ENCODE peak calls at places on chromosomes 1 and 21, in six cellular contexts. One of them, this sample, is unnamed.

GRCh38 chr1:218904401-218904800 is 269.3 kb upstream of the LYPLAL1 start:
- DNase-seq in body of pancreas: no peak
- DNase-seq in lower lobe of right lung: no peak
- DNase-seq in upper lobe of right lung: no peak
- DNase-seq in IMR-90: no peak
- DNase-seq in GM23338: no peak
- DNase-seq in this sample: no peak

GRCh38 chr1:206703647-206704046 is 18.9 kb downstream of the MAPKAPK2 start:
- DNase-seq in body of pancreas: no peak
- DNase-seq in lower lobe of right lung: no peak
- DNase-seq in upper lobe of right lung: peak
- DNase-seq in IMR-90: peak
- DNase-seq in GM23338: peak
- DNase-seq in this sample: no peak

GRCh38 chr1:147534386-147534785 is 6.9 kb upstream of the BCL9 start:
- DNase-seq in body of pancreas: peak
- DNase-seq in lower lobe of right lung: no peak
- DNase-seq in upper lobe of right lung: no peak
- DNase-seq in IMR-90: peak
- DNase-seq in GM23338: no peak
- DNase-seq in this sample: no peak

GRCh38 chr1:244662604-244663003 is 9.7 kb downstream of the DESI2 start:
- DNase-seq in body of pancreas: no peak
- DNase-seq in lower lobe of right lung: no peak
- DNase-seq in upper lobe of right lung: no peak
- DNase-seq in IMR-90: no peak
- DNase-seq in GM23338: no peak
- DNase-seq in this sample: no peak

GRCh38 chr1:85203573-85204169 is 2.9 kb upstream of the SYDE2 start:
- DNase-seq in body of pancreas: no peak
- DNase-seq in lower lobe of right lung: no peak
- DNase-seq in upper lobe of right lung: no peak
- DNase-seq in IMR-90: peak
- DNase-seq in GM23338: no peak
- DNase-seq in this sample: no peak

GRCh38 chr21:43727571-43728466 is 8.9 kb downstream of the PDXK start:
- DNase-seq in body of pancreas: peak
- DNase-seq in lower lobe of right lung: peak
- DNase-seq in upper lobe of right lung: peak
- DNase-seq in IMR-90: peak
- DNase-seq in GM23338: no peak
- DNase-seq in this sample: no peak

GRCh38 chr1:55321947-55322346 is 106.8 kb upstream of the USP24 start:
- DNase-seq in body of pancreas: no peak
- DNase-seq in lower lobe of right lung: no peak
- DNase-seq in upper lobe of right lung: no peak
- DNase-seq in IMR-90: peak
- DNase-seq in GM23338: no peak
- DNase-seq in this sample: peak

GRCh38 chr1:169107673-169108160 is 1.2 kb downstream of the ATP1B1 start:
- DNase-seq in body of pancreas: no peak
- DNase-seq in lower lobe of right lung: no peak
- DNase-seq in upper lobe of right lung: no peak
- DNase-seq in IMR-90: peak
- DNase-seq in GM23338: no peak
- DNase-seq in this sample: peak

GRCh38 chr1:154448271-154448905 is 43.2 kb downstream of the IL6R start:
- DNase-seq in body of pancreas: no peak
- DNase-seq in lower lobe of right lung: no peak
- DNase-seq in upper lobe of right lung: no peak
- DNase-seq in IMR-90: no peak
- DNase-seq in GM23338: no peak
- DNase-seq in this sample: no peak

GRCh38 chr1:160251006-160251405 is 11.3 kb downstream of the DCAF8 start:
- DNase-seq in body of pancreas: no peak
- DNase-seq in lower lobe of right lung: no peak
- DNase-seq in upper lobe of right lung: no peak
- DNase-seq in IMR-90: no peak
- DNase-seq in GM23338: no peak
- DNase-seq in this sample: no peak

GRCh38 chr1:108512239-108513071 is 47.4 kb upstream of the EEIG2 start:
- DNase-seq in body of pancreas: no peak
- DNase-seq in lower lobe of right lung: no peak
- DNase-seq in upper lobe of right lung: no peak
- DNase-seq in IMR-90: peak
- DNase-seq in GM23338: peak
- DNase-seq in this sample: no peak

GRCh38 chr1:156860639-156861423 is at the start of gene NTRK1:
- DNase-seq in body of pancreas: no peak
- DNase-seq in lower lobe of right lung: no peak
- DNase-seq in upper lobe of right lung: no peak
- DNase-seq in IMR-90: no peak
- DNase-seq in GM23338: peak
- DNase-seq in this sample: no peak

GRCh38 chr1:173255214-173255813 is 48.2 kb upstream of the TNFSF4 start:
- DNase-seq in body of pancreas: no peak
- DNase-seq in lower lobe of right lung: no peak
- DNase-seq in upper lobe of right lung: no peak
- DNase-seq in IMR-90: peak
- DNase-seq in GM23338: peak
- DNase-seq in this sample: peak

GRCh38 chr21:32844653-32845443 is 73.3 kb upstream of the PAXBP1 start:
- DNase-seq in body of pancreas: no peak
- DNase-seq in lower lobe of right lung: no peak
- DNase-seq in upper lobe of right lung: no peak
- DNase-seq in IMR-90: peak
- DNase-seq in GM23338: no peak
- DNase-seq in this sample: peak

GRCh38 chr1:27525296-27526271 is 35.6 kb upstream of the WASF2 start:
- DNase-seq in body of pancreas: peak
- DNase-seq in lower lobe of right lung: peak
- DNase-seq in upper lobe of right lung: peak
- DNase-seq in IMR-90: peak
- DNase-seq in GM23338: peak
- DNase-seq in this sample: no peak

GRCh38 chr1:50237081-50237480 is 128.4 kb downstream of the ELAVL4 start:
- DNase-seq in body of pancreas: no peak
- DNase-seq in lower lobe of right lung: no peak
- DNase-seq in upper lobe of right lung: no peak
- DNase-seq in IMR-90: no peak
- DNase-seq in GM23338: no peak
- DNase-seq in this sample: no peak

GRCh38 chr1:232351335-232351734 is 278.6 kb downstream of the SIPA1L2 start:
- DNase-seq in body of pancreas: no peak
- DNase-seq in lower lobe of right lung: no peak
- DNase-seq in upper lobe of right lung: no peak
- DNase-seq in IMR-90: no peak
- DNase-seq in GM23338: no peak
- DNase-seq in this sample: no peak

GRCh38 chr1:211737115-211738035 is 62.0 kb upstream of the NEK2 start:
- DNase-seq in body of pancreas: no peak
- DNase-seq in lower lobe of right lung: no peak
- DNase-seq in upper lobe of right lung: no peak
- DNase-seq in IMR-90: no peak
- DNase-seq in GM23338: no peak
- DNase-seq in this sample: no peak

GRCh38 chr1:178653091-178653490 is 72.0 kb upstream of the RALGPS2 start:
- DNase-seq in body of pancreas: no peak
- DNase-seq in lower lobe of right lung: no peak
- DNase-seq in upper lobe of right lung: no peak
- DNase-seq in IMR-90: peak
- DNase-seq in GM23338: no peak
- DNase-seq in this sample: no peak

GRCh38 chr1:196295766-196296165 is 312.5 kb downstream of the KCNT2 start:
- DNase-seq in body of pancreas: no peak
- DNase-seq in lower lobe of right lung: no peak
- DNase-seq in upper lobe of right lung: no peak
- DNase-seq in IMR-90: peak
- DNase-seq in GM23338: no peak
- DNase-seq in this sample: no peak

GRCh38 chr1:33176362-33176850 is 5.4 kb downstream of the TRIM62 start:
- DNase-seq in body of pancreas: no peak
- DNase-seq in lower lobe of right lung: no peak
- DNase-seq in upper lobe of right lung: no peak
- DNase-seq in IMR-90: peak
- DNase-seq in GM23338: no peak
- DNase-seq in this sample: peak

GRCh38 chr1:100122177-100122576 is 10.6 kb downstream of the SASS6 start:
- DNase-seq in body of pancreas: no peak
- DNase-seq in lower lobe of right lung: no peak
- DNase-seq in upper lobe of right lung: no peak
- DNase-seq in IMR-90: no peak
- DNase-seq in GM23338: no peak
- DNase-seq in this sample: no peak

DNA sequence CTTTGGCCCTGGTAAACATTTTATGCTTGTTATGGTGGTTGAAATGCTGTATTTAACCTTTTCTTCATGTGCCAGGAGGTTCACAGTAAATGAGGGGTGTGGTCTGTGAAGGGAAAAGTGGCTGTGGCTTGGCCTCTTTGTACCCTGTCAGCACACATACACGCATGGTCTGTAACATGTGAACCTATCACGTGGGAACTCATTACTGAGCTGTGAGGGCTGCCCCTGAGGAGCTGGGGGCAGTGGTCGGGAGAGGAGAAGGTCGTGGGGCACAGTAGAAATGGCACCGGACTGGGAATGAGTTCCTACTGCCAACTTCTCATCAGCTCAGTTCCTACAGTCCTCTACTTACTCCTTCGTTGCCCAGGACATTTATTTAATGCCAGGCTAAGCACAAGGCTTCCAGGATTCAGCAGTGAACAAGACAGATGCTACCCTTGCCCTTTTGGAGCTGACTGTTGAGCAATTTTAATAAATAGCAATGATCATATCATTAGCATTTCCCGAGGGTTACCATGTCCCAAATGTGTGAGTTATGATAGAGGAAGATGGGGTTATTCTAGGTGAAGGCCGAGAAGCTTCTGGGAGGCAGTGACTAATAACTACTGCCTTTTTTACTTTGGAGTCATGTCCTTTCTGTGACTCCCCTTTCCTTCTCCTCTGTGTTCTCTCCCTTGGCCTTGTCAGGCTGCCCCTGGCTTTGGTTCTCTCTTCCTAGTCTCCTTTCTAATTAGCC is 38.8 kb downstream of the DDR2 start:
- DNase-seq in body of pancreas: no peak
- DNase-seq in lower lobe of right lung: no peak
- DNase-seq in upper lobe of right lung: no peak
- DNase-seq in IMR-90: peak
- DNase-seq in GM23338: no peak
- DNase-seq in this sample: peak
- H3K27ac ChIP-seq in body of pancreas: no peak
- H3K27ac ChIP-seq in lower lobe of right lung: no peak
- H3K27ac ChIP-seq in upper lobe of right lung: no peak
- H3K27ac ChIP-seq in IMR-90: peak
- H3K27ac ChIP-seq in GM23338: no peak
- H3K27ac ChIP-seq in this sample: peak

DNA sequence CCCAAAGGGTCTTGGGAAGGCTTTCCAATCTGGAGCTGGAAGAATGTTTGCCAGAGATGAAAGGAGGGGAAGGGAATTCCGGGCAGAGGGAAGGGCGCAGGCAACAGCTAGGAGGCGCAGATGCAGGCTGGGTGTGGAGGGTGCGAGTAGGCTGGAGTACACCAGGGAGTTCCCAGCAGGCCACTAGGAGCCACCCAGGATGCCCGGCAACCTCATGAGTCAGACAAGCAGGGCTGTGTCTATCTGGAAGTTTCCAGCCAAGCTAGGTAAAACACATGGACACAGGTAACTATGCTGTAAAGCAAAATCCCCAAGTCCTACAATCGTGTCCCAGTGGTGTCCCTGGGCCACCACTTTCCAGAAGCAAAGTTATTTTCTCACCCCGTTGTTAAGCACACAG is 998 bp upstream of the NBL1 start:
- DNase-seq in body of pancreas: no peak
- DNase-seq in lower lobe of right lung: no peak
- DNase-seq in upper lobe of right lung: peak
- DNase-seq in IMR-90: no peak
- DNase-seq in GM23338: no peak
- DNase-seq in this sample: peak
- H3K4me3 ChIP-seq in body of pancreas: no peak
- H3K4me3 ChIP-seq in lower lobe of right lung: peak
- H3K4me3 ChIP-seq in upper lobe of right lung: peak
- H3K4me3 ChIP-seq in IMR-90: no peak
- H3K4me3 ChIP-seq in GM23338: peak
- H3K4me3 ChIP-seq in this sample: peak

DNA sequence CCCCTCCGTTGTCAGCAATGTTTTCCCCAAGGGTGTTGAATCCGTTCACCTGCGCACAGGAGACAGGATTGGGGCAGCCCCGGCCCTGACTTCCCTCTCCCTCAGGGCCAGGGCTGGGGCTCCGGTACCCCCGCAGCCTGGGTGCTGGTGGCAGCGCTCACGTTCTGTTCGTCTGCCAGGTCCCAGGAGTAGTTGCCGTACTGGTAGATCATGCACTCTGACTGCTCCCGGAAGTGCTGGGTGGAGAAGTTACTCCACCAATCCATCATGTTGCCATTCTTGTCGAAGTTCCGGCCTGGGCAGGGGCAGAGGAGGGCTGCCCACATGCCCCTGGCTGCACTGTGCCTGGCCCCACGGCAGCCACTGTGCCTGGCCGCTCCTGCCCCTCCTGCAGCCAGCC is 6.1 kb downstream of the PRXL2B start:
- DNase-seq in body of pancreas: peak
- DNase-seq in lower lobe of right lung: peak
- DNase-seq in upper lobe of right lung: peak
- DNase-seq in IMR-90: no peak
- DNase-seq in GM23338: no peak
- DNase-seq in this sample: no peak
- TF ChIP-seq CTCF in body of pancreas: no peak
- TF ChIP-seq CTCF in lower lobe of right lung: no peak
- TF ChIP-seq CTCF in upper lobe of right lung: no peak
- TF ChIP-seq CTCF in IMR-90: no peak
- TF ChIP-seq CTCF in GM23338: no peak
- TF ChIP-seq CTCF in this sample: no peak

DNA sequence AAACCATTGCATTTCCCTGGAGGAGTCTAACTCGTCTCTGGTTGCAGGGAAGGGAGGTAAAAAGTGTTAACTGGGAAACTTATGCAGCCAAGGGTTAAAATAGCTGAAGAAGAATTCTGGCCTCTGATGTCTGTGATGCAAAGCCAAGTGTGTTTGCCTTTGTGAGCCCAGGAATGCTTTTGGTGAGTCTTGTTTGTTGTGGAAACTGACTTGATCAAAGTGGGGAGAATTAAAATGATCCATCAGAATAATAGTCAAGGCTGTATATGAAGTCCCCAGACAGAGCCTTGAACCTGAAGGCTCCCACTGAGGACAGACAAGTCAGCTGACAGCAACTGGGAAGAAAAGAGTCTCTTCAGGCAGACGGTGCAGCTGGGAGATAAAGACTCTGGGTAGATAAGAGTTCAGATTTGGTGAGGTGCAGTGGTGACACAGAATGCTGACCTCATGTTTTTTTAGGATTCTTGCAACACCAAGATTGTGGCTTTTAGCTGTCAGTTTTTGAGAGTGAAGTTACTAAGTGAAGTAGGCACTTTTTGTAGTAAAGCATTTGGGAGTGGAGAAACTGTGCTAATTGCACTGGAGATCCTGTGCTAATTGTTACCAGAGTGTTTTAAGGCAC is 59.6 kb upstream of the WLS start:
- DNase-seq in body of pancreas: no peak
- DNase-seq in lower lobe of right lung: no peak
- DNase-seq in upper lobe of right lung: no peak
- DNase-seq in IMR-90: peak
- DNase-seq in GM23338: peak
- DNase-seq in this sample: peak
- H3K27ac ChIP-seq in body of pancreas: no peak
- H3K27ac ChIP-seq in lower lobe of right lung: no peak
- H3K27ac ChIP-seq in upper lobe of right lung: no peak
- H3K27ac ChIP-seq in IMR-90: no peak
- H3K27ac ChIP-seq in GM23338: no peak
- H3K27ac ChIP-seq in this sample: no peak